ENCODE peak calls at places on chromosomes 2 and 18, in seven cellular contexts. One of them, this sample, is unnamed.

GRCh38 chr2:50535971-50536759 is 495.8 kb downstream of the NRXN1 start:
- DNase-seq in adrenal gland: no peak
- DNase-seq in colonic mucosa: no peak
- DNase-seq in LNCaP clone FGC: no peak
- DNase-seq in transverse colon: no peak
- DNase-seq in uterus: no peak
- DNase-seq in A549: peak
- DNase-seq in this sample: peak

GRCh38 chr2:61853086-61853847 is 593 bp downstream of the FAM161A start:
- DNase-seq in LNCaP clone FGC: no peak
- DNase-seq in A549: peak
- DNase-seq in transverse colon: peak
- DNase-seq in uterus: no peak
- DNase-seq in colonic mucosa: peak
- DNase-seq in adrenal gland: peak
- DNase-seq in this sample: peak

GRCh38 chr2:60053791-60054190 is 499.7 kb downstream of the BCL11A start:
- DNase-seq in adrenal gland: no peak
- DNase-seq in transverse colon: peak
- DNase-seq in uterus: no peak
- DNase-seq in colonic mucosa: peak
- DNase-seq in A549: no peak
- DNase-seq in LNCaP clone FGC: no peak
- DNase-seq in this sample: no peak

GRCh38 chr18:67733094-67733493 is 216.6 kb upstream of the DSEL start:
- DNase-seq in transverse colon: no peak
- DNase-seq in colonic mucosa: no peak
- DNase-seq in uterus: no peak
- DNase-seq in adrenal gland: no peak
- DNase-seq in LNCaP clone FGC: no peak
- DNase-seq in A549: no peak
- DNase-seq in this sample: peak

GRCh38 chr2:84556190-84556589 is 39.9 kb downstream of the DNAH6 start:
- DNase-seq in transverse colon: no peak
- DNase-seq in colonic mucosa: no peak
- DNase-seq in adrenal gland: no peak
- DNase-seq in A549: no peak
- DNase-seq in uterus: no peak
- DNase-seq in LNCaP clone FGC: no peak
- DNase-seq in this sample: no peak

GRCh38 chr2:97267411-97268074 is 154.6 kb downstream of the ANKRD36 start:
- DNase-seq in A549: no peak
- DNase-seq in transverse colon: peak
- DNase-seq in LNCaP clone FGC: no peak
- DNase-seq in adrenal gland: peak
- DNase-seq in colonic mucosa: peak
- DNase-seq in uterus: peak
- DNase-seq in this sample: peak

GRCh38 chr2:42099431-42100173 is 51.8 kb downstream of the PKDCC start:
- DNase-seq in A549: no peak
- DNase-seq in transverse colon: no peak
- DNase-seq in colonic mucosa: no peak
- DNase-seq in uterus: no peak
- DNase-seq in adrenal gland: no peak
- DNase-seq in LNCaP clone FGC: no peak
- DNase-seq in this sample: no peak

GRCh38 chr2:85981579-85982247 is 92.9 kb upstream of the ST3GAL5 start:
- DNase-seq in LNCaP clone FGC: no peak
- DNase-seq in A549: no peak
- DNase-seq in uterus: no peak
- DNase-seq in transverse colon: no peak
- DNase-seq in adrenal gland: no peak
- DNase-seq in colonic mucosa: no peak
- DNase-seq in this sample: no peak

GRCh38 chr2:9797681-9798556 is 45.4 kb upstream of the TAF1B start:
- DNase-seq in uterus: no peak
- DNase-seq in A549: no peak
- DNase-seq in adrenal gland: no peak
- DNase-seq in colonic mucosa: peak
- DNase-seq in transverse colon: no peak
- DNase-seq in LNCaP clone FGC: peak
- DNase-seq in this sample: no peak

GRCh38 chr18:70380915-70381896 is 92.4 kb downstream of the SOCS6 start:
- DNase-seq in LNCaP clone FGC: no peak
- DNase-seq in adrenal gland: no peak
- DNase-seq in transverse colon: peak
- DNase-seq in uterus: no peak
- DNase-seq in A549: peak
- DNase-seq in colonic mucosa: peak
- DNase-seq in this sample: no peak

GRCh38 chr2:54568876-54569298 is 112.8 kb downstream of the SPTBN1 start:
- DNase-seq in transverse colon: peak
- DNase-seq in LNCaP clone FGC: no peak
- DNase-seq in colonic mucosa: peak
- DNase-seq in A549: no peak
- DNase-seq in adrenal gland: no peak
- DNase-seq in uterus: no peak
- DNase-seq in this sample: no peak

GRCh38 chr2:222844323-222844722 is 16.5 kb upstream of the ACSL3 start:
- DNase-seq in colonic mucosa: no peak
- DNase-seq in transverse colon: no peak
- DNase-seq in uterus: peak
- DNase-seq in LNCaP clone FGC: no peak
- DNase-seq in A549: peak
- DNase-seq in adrenal gland: no peak
- DNase-seq in this sample: peak

GRCh38 chr2:207012461-207012860 is 73.1 kb downstream of the CPO start:
- DNase-seq in transverse colon: no peak
- DNase-seq in A549: no peak
- DNase-seq in LNCaP clone FGC: no peak
- DNase-seq in adrenal gland: no peak
- DNase-seq in colonic mucosa: no peak
- DNase-seq in uterus: no peak
- DNase-seq in this sample: peak

GRCh38 chr2:227862227-227862740 is 9.1 kb upstream of the DAW1 start:
- DNase-seq in A549: peak
- DNase-seq in adrenal gland: no peak
- DNase-seq in uterus: no peak
- DNase-seq in colonic mucosa: peak
- DNase-seq in LNCaP clone FGC: no peak
- DNase-seq in transverse colon: peak
- DNase-seq in this sample: peak

GRCh38 chr2:221514305-221515040 is 57.6 kb downstream of the EPHA4 start:
- DNase-seq in A549: no peak
- DNase-seq in adrenal gland: no peak
- DNase-seq in colonic mucosa: no peak
- DNase-seq in LNCaP clone FGC: no peak
- DNase-seq in transverse colon: no peak
- DNase-seq in uterus: peak
- DNase-seq in this sample: no peak

GRCh38 chr2:221521261-221521845 is 50.8 kb downstream of the EPHA4 start:
- DNase-seq in transverse colon: no peak
- DNase-seq in adrenal gland: no peak
- DNase-seq in colonic mucosa: no peak
- DNase-seq in uterus: no peak
- DNase-seq in A549: no peak
- DNase-seq in LNCaP clone FGC: no peak
- DNase-seq in this sample: no peak

GRCh38 chr2:221517362-221518121 is 54.6 kb downstream of the EPHA4 start:
- DNase-seq in colonic mucosa: peak
- DNase-seq in adrenal gland: no peak
- DNase-seq in transverse colon: peak
- DNase-seq in A549: peak
- DNase-seq in LNCaP clone FGC: no peak
- DNase-seq in uterus: no peak
- DNase-seq in this sample: peak

GRCh38 chr2:221518937-221519635 is 53.0 kb downstream of the EPHA4 start:
- DNase-seq in colonic mucosa: peak
- DNase-seq in A549: no peak
- DNase-seq in transverse colon: peak
- DNase-seq in adrenal gland: peak
- DNase-seq in uterus: peak
- DNase-seq in LNCaP clone FGC: no peak
- DNase-seq in this sample: peak

DNA sequence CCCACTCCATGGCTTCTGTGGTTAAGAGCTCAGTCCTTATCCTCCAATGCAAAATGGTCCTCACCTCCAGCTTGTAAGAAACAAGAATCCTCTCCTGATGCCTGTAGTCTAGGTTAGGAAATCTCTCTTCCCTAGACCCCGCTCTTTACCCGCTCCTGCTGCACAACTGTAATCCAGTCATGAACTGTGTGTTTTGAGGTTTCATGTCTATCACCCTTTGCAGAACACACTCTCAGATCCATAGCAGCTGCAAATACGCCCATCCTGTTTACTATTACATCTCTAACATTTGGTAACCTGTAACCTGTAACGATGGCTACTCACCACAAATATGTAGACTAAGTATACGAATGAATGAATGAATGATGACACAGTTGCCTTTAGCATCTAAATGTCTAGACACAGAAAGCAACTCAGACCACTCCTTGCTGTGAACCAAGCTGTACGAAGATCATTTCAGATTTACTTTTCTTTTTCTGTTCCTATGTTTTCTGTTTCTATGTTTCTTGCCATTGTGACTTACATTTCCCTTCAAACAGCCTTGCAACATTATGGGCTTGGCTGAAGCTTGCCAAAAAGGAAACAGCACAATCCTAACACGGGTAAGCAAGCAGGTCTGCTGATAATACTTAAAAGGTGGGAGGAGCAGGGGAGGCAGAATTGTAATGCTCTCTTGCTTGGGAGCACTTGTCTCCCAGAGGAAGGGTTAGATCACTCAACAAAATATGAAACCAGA is 53.7 kb downstream of the EPHA4 start:
- DNase-seq in LNCaP clone FGC: no peak
- DNase-seq in colonic mucosa: peak
- DNase-seq in transverse colon: no peak
- DNase-seq in A549: no peak
- DNase-seq in adrenal gland: peak
- DNase-seq in uterus: peak
- DNase-seq in this sample: peak
- H3K4me3 ChIP-seq in LNCaP clone FGC: no peak
- H3K4me3 ChIP-seq in colonic mucosa: no peak
- H3K4me3 ChIP-seq in transverse colon: peak
- H3K4me3 ChIP-seq in A549: no peak
- H3K4me3 ChIP-seq in adrenal gland: no peak
- H3K4me3 ChIP-seq in uterus: no peak
- H3K4me3 ChIP-seq in this sample: no peak

GRCh38 chr18:56995579-56996194 is 151.2 kb upstream of the BOD1L2 start:
- DNase-seq in A549: no peak
- DNase-seq in adrenal gland: no peak
- DNase-seq in transverse colon: no peak
- DNase-seq in LNCaP clone FGC: no peak
- DNase-seq in uterus: no peak
- DNase-seq in colonic mucosa: no peak
- DNase-seq in this sample: no peak
- TF ChIP-seq CTCF in A549: no peak
- TF ChIP-seq CTCF in adrenal gland: no peak
- TF ChIP-seq CTCF in transverse colon: no peak
- TF ChIP-seq CTCF in LNCaP clone FGC: no peak
- TF ChIP-seq CTCF in uterus: no peak
- TF ChIP-seq CTCF in colonic mucosa: peak
- TF ChIP-seq CTCF in this sample: no peak

DNA sequence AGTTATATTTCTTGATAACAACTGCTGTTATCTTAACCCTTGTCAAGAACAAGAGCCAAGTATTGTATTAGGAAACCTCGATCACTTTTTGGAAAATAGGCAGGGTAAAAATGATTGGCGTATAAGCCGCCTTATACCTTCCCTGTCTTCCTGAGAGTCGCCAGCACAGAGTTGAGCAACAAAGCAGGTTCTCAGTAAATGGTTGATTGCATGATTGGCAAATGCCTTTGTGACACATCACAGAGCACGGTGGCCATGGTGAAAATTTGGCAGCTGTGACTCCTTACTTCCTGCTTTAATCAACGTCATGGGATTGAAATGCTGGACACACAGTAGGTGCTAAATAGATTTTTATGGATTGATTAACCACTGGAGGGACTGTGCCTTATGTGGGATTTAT is 3.9 kb upstream of the KLHL29 start:
- DNase-seq in colonic mucosa: no peak
- DNase-seq in LNCaP clone FGC: no peak
- DNase-seq in uterus: peak
- DNase-seq in A549: peak
- DNase-seq in transverse colon: peak
- DNase-seq in adrenal gland: peak
- DNase-seq in this sample: peak
- H3K4me3 ChIP-seq in colonic mucosa: no peak
- H3K4me3 ChIP-seq in LNCaP clone FGC: no peak
- H3K4me3 ChIP-seq in uterus: no peak
- H3K4me3 ChIP-seq in A549: no peak
- H3K4me3 ChIP-seq in transverse colon: no peak
- H3K4me3 ChIP-seq in adrenal gland: peak
- H3K4me3 ChIP-seq in this sample: no peak

DNA sequence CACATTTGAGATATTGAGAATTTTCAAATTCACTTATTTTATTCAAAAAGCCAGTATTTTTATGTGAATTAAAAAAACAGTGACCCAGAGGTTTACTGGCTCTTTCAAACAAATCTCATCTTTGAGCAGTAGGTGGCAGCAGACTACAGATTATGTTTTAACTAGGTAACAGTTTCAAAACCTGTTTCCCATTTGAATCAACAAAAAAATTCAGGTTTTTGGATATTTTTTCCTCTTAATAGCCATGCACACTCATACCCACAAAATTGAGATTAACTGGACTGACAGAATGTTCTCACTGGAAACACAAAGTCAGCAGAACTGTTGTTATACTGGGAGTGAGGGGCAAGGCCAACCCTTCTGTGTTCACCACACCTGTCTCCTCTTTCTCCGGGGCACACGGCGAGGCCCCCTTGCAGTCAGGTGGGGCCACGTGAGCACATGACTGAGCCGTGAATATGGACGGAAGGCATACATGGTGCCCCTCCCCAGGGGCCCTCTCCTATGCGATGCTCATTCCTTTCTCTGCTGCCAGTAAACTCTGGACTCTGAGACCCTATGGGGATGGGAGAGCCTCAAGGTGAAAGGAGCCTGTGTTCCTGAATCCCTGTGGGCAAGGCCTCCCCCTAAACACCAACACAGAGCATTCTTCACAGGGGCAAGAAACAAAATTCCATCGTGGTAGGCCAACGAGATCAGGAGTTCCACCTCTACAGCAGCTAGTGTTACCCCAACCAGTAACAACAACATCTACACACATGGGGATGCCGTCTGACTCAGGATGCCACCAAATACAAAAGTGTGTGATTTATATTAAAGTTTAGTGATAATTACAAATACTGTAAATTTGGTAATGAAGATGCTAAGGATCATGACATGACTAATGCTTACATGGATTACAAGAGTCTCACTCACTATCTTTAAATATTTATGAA is 80.4 kb downstream of the LPIN2 start:
- DNase-seq in transverse colon: no peak
- DNase-seq in adrenal gland: peak
- DNase-seq in A549: peak
- DNase-seq in uterus: peak
- DNase-seq in LNCaP clone FGC: no peak
- DNase-seq in colonic mucosa: peak
- DNase-seq in this sample: peak
- TF ChIP-seq CTCF in transverse colon: peak
- TF ChIP-seq CTCF in adrenal gland: peak
- TF ChIP-seq CTCF in A549: peak
- TF ChIP-seq CTCF in uterus: peak
- TF ChIP-seq CTCF in LNCaP clone FGC: peak
- TF ChIP-seq CTCF in colonic mucosa: peak
- TF ChIP-seq CTCF in this sample: peak

This sample was measured in fibroblast of the aortic adventitia.